ENCODE peak calls at places on chromosomes 12 and 14, in seven cellular contexts. E is endothelial cell of umbilical vein, K is breast epithelium, O is mammary epithelial cell, C is cardiac muscle cell, L is ovary, J is left ventricle myocardium inferior. U is an unnamed sample.

GRCh38 chr12:84969226-84969625 is 56.6 kb upstream of the SLC6A15 start:
- DNase-seq in E (no peak), K (no peak), O (peak; percentile 64), C (no peak), L (no peak), J (no peak), U (no peak)

GRCh38 chr12:94025730-94026129 is 122.6 kb upstream of the PLXNC1 start:
- DNase-seq in E (no peak), K (no peak), O (no peak), C (peak; percentile 19), L (no peak), J (no peak), U (no peak)

GRCh38 chr14:92433407-92433806 is 80.2 kb upstream of the RIN3 start:
- DNase-seq in E (no peak), K (no peak), O (no peak), C (no peak), L (no peak), J (no peak), U (no peak)

GRCh38 chr12:62716866-62717477 is 218.0 kb downstream of the PPM1H start:
- DNase-seq in E (no peak), K (no peak), O (no peak), C (no peak), L (no peak), J (no peak), U (no peak)

GRCh38 chr14:61326847-61327246 is 5.5 kb downstream of the PRKCH start:
- DNase-seq in E (peak; percentile 97), K (peak; percentile 60), O (no peak), C (peak; percentile 73), L (peak; percentile 53), J (peak; percentile 76), U (no peak)

GRCh38 chr12:51009038-51009437 is 17.1 kb downstream of the SLC11A2 start:
- DNase-seq in E (no peak), K (no peak), O (no peak), C (peak; percentile 17), L (peak; percentile 17), J (peak; percentile 66), U (peak; percentile 94)

GRCh38 chr14:39266589-39266870 is 32.8 kb downstream of the MIA2 start:
- DNase-seq in E (no peak), K (peak; percentile 73), O (no peak), C (no peak), L (peak; percentile 53), J (no peak), U (no peak)

GRCh38 chr12:570949-571794 is 92.1 kb downstream of the NINJ2 start:
- DNase-seq in E (peak; percentile 70), K (peak; percentile 82), O (peak; percentile 84), C (peak; percentile 88), L (peak; percentile 82), J (peak; percentile 73), U (peak; percentile 51)

GRCh38 chr14:104136472-104137296 is 1.7 kb upstream of the KIF26A start:
- DNase-seq in E (no peak), K (no peak), O (no peak), C (no peak), L (peak; percentile 8), J (peak; percentile 13), U (no peak)

GRCh38 chr12:124470139-124470538 is 97.3 kb downstream of the NCOR2 start:
- DNase-seq in E (no peak), K (no peak), O (no peak), C (no peak), L (no peak), J (no peak), U (no peak)

GRCh38 chr14:101972126-101972785 is 7.9 kb downstream of the DYNC1H1 start:
- DNase-seq in E (peak; percentile 99), K (peak; percentile 73), O (peak; percentile 99), C (peak; percentile 99), L (peak; percentile 69), J (peak; percentile 77), U (peak; percentile 74)

GRCh38 chr14:101970830-101971400 is 6.5 kb downstream of the DYNC1H1 start:
- DNase-seq in E (no peak), K (no peak), O (no peak), C (no peak), L (no peak), J (no peak), U (no peak)

GRCh38 chr14:101977311-101978071 is 13.1 kb downstream of the DYNC1H1 start:
- DNase-seq in E (no peak), K (no peak), O (no peak), C (no peak), L (no peak), J (no peak), U (no peak)

GRCh38 chr14:101973356-101973755 is 9.0 kb downstream of the DYNC1H1 start:
- DNase-seq in E (peak; percentile 42), K (no peak), O (no peak), C (no peak), L (no peak), J (no peak), U (no peak)

GRCh38 chr14:101975231-101975630 is 10.9 kb downstream of the DYNC1H1 start:
- DNase-seq in E (no peak), K (no peak), O (no peak), C (no peak), L (no peak), J (no peak), U (no peak)
- H3K27ac ChIP-seq in E (no peak overlapping the region), K (no peak overlapping the region), O (no peak overlapping the region), C (peak overlapping the region; percentile 36), L (no peak overlapping the region), J (peak overlapping the region; percentile 21), U (peak overlapping the region; percentile 38)

GRCh38 chr12:110304061-110304551 is 23.1 kb downstream of the ATP2A2 start:
- DNase-seq in E (peak; percentile 79), K (no peak), O (peak; percentile 93), C (peak; percentile 61), L (no peak), J (no peak), U (no peak)

GRCh38 chr12:110301065-110301806 is 20.2 kb downstream of the ATP2A2 start:
- DNase-seq in E (peak; percentile 43), K (no peak), O (no peak), C (peak; percentile 75), L (no peak), J (no peak), U (no peak)
- TF ChIP-seq CTCF in E (no peak), K (no peak), O (no peak), C (no peak), L (no peak), J (no peak), U (no peak)

GRCh38 chr12:49796155-49796554 is 32.1 kb downstream of the NCKAP5L start:
- DNase-seq in E (no peak), K (no peak), O (no peak), C (no peak), L (no peak), J (no peak), U (no peak)
- H3K27ac ChIP-seq in E (no peak overlapping the region), K (no peak overlapping the region), O (no peak overlapping the region), C (no peak overlapping the region), L (no peak overlapping the region), J (no peak overlapping the region), U (no peak overlapping the region)

GRCh38 chr14:54396183-54396492 is 669 bp upstream of the CDKN3 start:
- DNase-seq in E (no peak), K (no peak), O (no peak), C (no peak), L (no peak), J (no peak), U (no peak)

GRCh38 chr14:54398028-54398368 is 1.2 kb downstream of the CDKN3 start:
- DNase-seq in E (no peak), K (no peak), O (no peak), C (no peak), L (no peak), J (no peak), U (no peak)

GRCh38 chr14:54395716-54396115 is 1.1 kb upstream of the CDKN3 start:
- DNase-seq in E (no peak), K (no peak), O (no peak), C (no peak), L (no peak), J (no peak), U (no peak)

GRCh38 chr14:54395284-54395683 is 1.5 kb upstream of the CDKN3 start:
- DNase-seq in E (no peak), K (no peak), O (no peak), C (no peak), L (no peak), J (no peak), U (no peak)

DNA sequence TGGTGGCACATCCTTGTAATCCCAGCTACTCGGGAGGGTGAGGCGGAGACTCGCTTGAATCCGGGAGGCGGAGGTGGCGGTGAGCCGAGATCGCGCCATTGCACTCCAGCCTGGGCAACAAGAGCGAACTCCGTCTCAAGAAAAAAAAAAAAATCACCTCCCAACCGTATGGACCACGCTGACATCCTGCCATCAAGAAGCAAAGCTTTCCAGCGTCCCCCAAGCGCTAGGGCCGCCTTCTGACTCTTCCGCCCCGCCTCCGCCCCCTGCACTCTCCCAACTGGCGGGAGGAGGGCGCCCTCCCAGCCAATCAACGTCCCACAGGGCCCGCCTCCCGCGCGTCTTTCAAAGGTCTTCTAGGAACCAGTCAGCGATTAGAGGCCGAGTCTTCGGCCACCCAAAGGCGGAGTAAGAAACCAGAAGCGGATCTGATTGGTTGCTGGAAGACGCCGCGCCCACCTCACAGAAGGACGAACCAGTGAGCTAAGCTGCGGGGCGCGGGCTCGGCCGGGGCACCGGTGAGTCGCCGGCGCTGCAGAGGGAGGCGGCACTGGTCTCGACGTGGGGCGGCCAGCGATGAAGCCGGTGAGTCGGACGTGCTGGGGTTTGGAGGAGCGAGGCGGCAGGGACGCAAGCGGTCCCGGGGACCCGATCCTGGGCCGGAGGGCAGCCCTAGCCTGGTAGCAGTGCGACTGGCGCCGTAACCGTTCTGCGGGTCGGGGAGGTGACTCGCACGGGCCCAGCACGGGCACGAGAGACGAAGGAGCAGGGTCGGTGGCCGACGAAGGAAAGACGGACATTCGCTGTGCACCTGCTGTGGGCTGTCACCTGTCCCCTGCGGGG is at the start of gene CDKN3:
- DNase-seq in E (peak; percentile 100), K (peak; percentile 98), O (peak; percentile 100), C (peak; percentile 99), L (peak; percentile 96), J (peak; percentile 98), U (peak; percentile 97)
- TF ChIP-seq CTCF in E (no peak), K (peak; percentile 29), O (no peak), C (peak; percentile 28), L (peak; percentile 63), J (peak; percentile 73), U (peak; percentile 69)

GRCh38 chr12:67630373-67631088 is 18.0 kb upstream of the DYRK2 start:
- DNase-seq in E (peak; percentile 65), K (no peak), O (no peak), C (peak; percentile 29), L (peak; percentile 16), J (no peak), U (no peak)
- H3K27ac ChIP-seq in E (no peak overlapping the region), K (no peak overlapping the region), O (no peak overlapping the region), C (no peak overlapping the region), L (no peak overlapping the region), J (no peak overlapping the region), U (no peak overlapping the region)

DNA sequence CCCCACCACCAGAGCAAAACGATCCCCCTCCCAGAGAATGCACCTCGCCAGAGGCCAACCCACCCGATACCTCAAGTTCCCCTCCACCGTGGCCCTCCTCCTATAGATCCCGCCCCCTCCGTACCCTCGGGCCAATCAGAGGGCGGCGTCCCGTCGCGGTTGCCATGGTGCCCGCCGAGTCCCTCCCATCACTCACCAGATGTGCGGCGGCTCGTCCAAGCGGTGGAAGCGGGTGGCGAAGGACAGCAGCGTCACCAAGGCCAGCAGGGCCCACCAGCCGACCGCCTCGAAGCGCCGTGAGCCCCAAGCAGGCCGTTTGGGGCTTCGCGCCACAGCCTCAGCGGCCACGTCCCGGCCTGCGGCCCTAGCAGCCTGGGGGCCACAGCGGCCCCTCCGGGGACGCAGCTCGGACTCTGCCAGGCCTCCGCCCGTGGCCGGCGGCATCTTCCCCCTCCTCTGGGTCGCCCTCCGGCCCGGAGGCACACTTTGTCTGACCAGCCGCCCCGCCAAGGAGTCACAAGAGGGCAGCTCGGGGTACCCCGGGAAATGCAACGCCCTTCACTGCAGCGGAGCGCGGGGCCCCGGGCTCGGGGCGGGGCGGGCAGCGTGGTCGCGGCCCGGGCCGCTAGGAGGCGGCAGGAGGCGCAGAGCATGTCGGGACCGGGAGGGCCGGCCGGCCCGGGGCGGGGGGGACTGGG is at the start of gene POMT2:
- DNase-seq in E (peak; percentile 94), K (peak; percentile 97), O (peak; percentile 88), C (peak; percentile 92), L (peak; percentile 92), J (peak; percentile 94), U (peak; percentile 96)
- TF ChIP-seq CTCF in E (peak; percentile 33), K (peak; percentile 54), O (no peak), C (peak; percentile 17), L (peak; percentile 58), J (peak; percentile 69), U (peak; percentile 54)